ENCODE peak calls at places on chromosomes 12 and 14, in nine cellular contexts. One of them, this sample, is unnamed.

GRCh38 chr12:62632521-62632920 is 165.9 kb downstream of the MON2 start:
- DNase-seq in H1: peak
- DNase-seq in stomach: no peak
- DNase-seq in ovary: peak
- DNase-seq in HepG2: peak
- DNase-seq in A549: no peak
- DNase-seq in suprapubic skin: peak
- DNase-seq in tibial nerve: peak
- DNase-seq in sigmoid colon: peak
- DNase-seq in this sample: peak

GRCh38 chr12:43069768-43070221 is 480.2 kb upstream of the PRICKLE1 start:
- DNase-seq in sigmoid colon: peak
- DNase-seq in suprapubic skin: peak
- DNase-seq in tibial nerve: peak
- DNase-seq in HepG2: no peak
- DNase-seq in ovary: peak
- DNase-seq in A549: no peak
- DNase-seq in H1: no peak
- DNase-seq in stomach: no peak
- DNase-seq in this sample: no peak

GRCh38 chr14:82872494-82872893 is 1338.8 kb upstream of the SEL1L start:
- DNase-seq in stomach: no peak
- DNase-seq in H1: peak
- DNase-seq in A549: peak
- DNase-seq in tibial nerve: no peak
- DNase-seq in sigmoid colon: no peak
- DNase-seq in suprapubic skin: no peak
- DNase-seq in ovary: no peak
- DNase-seq in HepG2: no peak
- DNase-seq in this sample: no peak

GRCh38 chr14:35368583-35368982 is 36.0 kb downstream of the NFKBIA start:
- DNase-seq in suprapubic skin: no peak
- DNase-seq in ovary: no peak
- DNase-seq in stomach: no peak
- DNase-seq in A549: no peak
- DNase-seq in H1: no peak
- DNase-seq in tibial nerve: no peak
- DNase-seq in HepG2: no peak
- DNase-seq in sigmoid colon: no peak
- DNase-seq in this sample: no peak

GRCh38 chr12:64840949-64841717 is 16.7 kb downstream of the TBC1D30 start:
- DNase-seq in sigmoid colon: no peak
- DNase-seq in stomach: no peak
- DNase-seq in tibial nerve: no peak
- DNase-seq in ovary: no peak
- DNase-seq in A549: no peak
- DNase-seq in suprapubic skin: no peak
- DNase-seq in HepG2: no peak
- DNase-seq in H1: no peak
- DNase-seq in this sample: peak

GRCh38 chr12:106139422-106140141 is 828 bp upstream of the NUAK1 start:
- DNase-seq in stomach: peak
- DNase-seq in sigmoid colon: peak
- DNase-seq in suprapubic skin: peak
- DNase-seq in HepG2: peak
- DNase-seq in H1: peak
- DNase-seq in ovary: peak
- DNase-seq in tibial nerve: peak
- DNase-seq in A549: peak
- DNase-seq in this sample: peak

GRCh38 chr12:100699209-100699608 is 95.4 kb upstream of the ANO4 start:
- DNase-seq in HepG2: no peak
- DNase-seq in suprapubic skin: no peak
- DNase-seq in A549: no peak
- DNase-seq in H1: no peak
- DNase-seq in stomach: no peak
- DNase-seq in ovary: no peak
- DNase-seq in tibial nerve: no peak
- DNase-seq in sigmoid colon: no peak
- DNase-seq in this sample: no peak

GRCh38 chr12:53533476-53533875 is 26.2 kb upstream of the NPFF start:
- DNase-seq in stomach: no peak
- DNase-seq in HepG2: no peak
- DNase-seq in sigmoid colon: no peak
- DNase-seq in suprapubic skin: no peak
- DNase-seq in A549: no peak
- DNase-seq in ovary: no peak
- DNase-seq in H1: no peak
- DNase-seq in tibial nerve: no peak
- DNase-seq in this sample: no peak

GRCh38 chr14:62670526-62670925 is 374.7 kb downstream of the KCNH5 start:
- DNase-seq in HepG2: no peak
- DNase-seq in suprapubic skin: no peak
- DNase-seq in A549: no peak
- DNase-seq in ovary: no peak
- DNase-seq in H1: no peak
- DNase-seq in sigmoid colon: no peak
- DNase-seq in tibial nerve: no peak
- DNase-seq in stomach: no peak
- DNase-seq in this sample: no peak

GRCh38 chr12:8676651-8677050 is 14.0 kb upstream of the MFAP5 start:
- DNase-seq in tibial nerve: no peak
- DNase-seq in ovary: no peak
- DNase-seq in H1: no peak
- DNase-seq in sigmoid colon: no peak
- DNase-seq in HepG2: no peak
- DNase-seq in suprapubic skin: no peak
- DNase-seq in stomach: no peak
- DNase-seq in A549: no peak
- DNase-seq in this sample: no peak

GRCh38 chr12:64824500-64825142 is at the start of gene TBC1D30:
- DNase-seq in sigmoid colon: no peak
- DNase-seq in tibial nerve: no peak
- DNase-seq in HepG2: no peak
- DNase-seq in suprapubic skin: no peak
- DNase-seq in H1: peak
- DNase-seq in ovary: peak
- DNase-seq in stomach: no peak
- DNase-seq in A549: no peak
- DNase-seq in this sample: no peak

GRCh38 chr14:102375126-102375525 is 12.4 kb downstream of the TECPR2 start:
- DNase-seq in stomach: no peak
- DNase-seq in suprapubic skin: no peak
- DNase-seq in HepG2: no peak
- DNase-seq in tibial nerve: no peak
- DNase-seq in A549: no peak
- DNase-seq in ovary: no peak
- DNase-seq in sigmoid colon: no peak
- DNase-seq in H1: no peak
- DNase-seq in this sample: no peak

GRCh38 chr14:79369359-79370332 is 841.7 kb downstream of the DIO2 start:
- DNase-seq in HepG2: no peak
- DNase-seq in A549: peak
- DNase-seq in H1: no peak
- DNase-seq in ovary: no peak
- DNase-seq in tibial nerve: no peak
- DNase-seq in sigmoid colon: peak
- DNase-seq in suprapubic skin: no peak
- DNase-seq in stomach: no peak
- DNase-seq in this sample: no peak

GRCh38 chr14:55701638-55702037 is 121.6 kb downstream of the KTN1 start:
- DNase-seq in suprapubic skin: no peak
- DNase-seq in H1: no peak
- DNase-seq in HepG2: no peak
- DNase-seq in tibial nerve: no peak
- DNase-seq in A549: peak
- DNase-seq in stomach: no peak
- DNase-seq in sigmoid colon: no peak
- DNase-seq in ovary: no peak
- DNase-seq in this sample: no peak

GRCh38 chr14:94322648-94323570 is at the start of gene SERPINA6:
- DNase-seq in stomach: no peak
- DNase-seq in sigmoid colon: no peak
- DNase-seq in ovary: no peak
- DNase-seq in HepG2: peak
- DNase-seq in H1: no peak
- DNase-seq in A549: no peak
- DNase-seq in suprapubic skin: no peak
- DNase-seq in tibial nerve: no peak
- DNase-seq in this sample: no peak

GRCh38 chr14:72904840-72905561 is 11.1 kb upstream of the DPF3 start:
- DNase-seq in sigmoid colon: peak
- DNase-seq in HepG2: peak
- DNase-seq in tibial nerve: peak
- DNase-seq in H1: peak
- DNase-seq in ovary: peak
- DNase-seq in A549: peak
- DNase-seq in suprapubic skin: peak
- DNase-seq in stomach: peak
- DNase-seq in this sample: peak

GRCh38 chr12:50545783-50546182 is 41.0 kb downstream of the DIP2B start:
- DNase-seq in sigmoid colon: no peak
- DNase-seq in HepG2: no peak
- DNase-seq in stomach: no peak
- DNase-seq in ovary: no peak
- DNase-seq in A549: no peak
- DNase-seq in tibial nerve: no peak
- DNase-seq in suprapubic skin: no peak
- DNase-seq in H1: no peak
- DNase-seq in this sample: peak
- TF ChIP-seq EP300 in sigmoid colon: no peak
- TF ChIP-seq EP300 in HepG2: no peak
- TF ChIP-seq EP300 in stomach: no peak
- TF ChIP-seq EP300 in ovary: no peak
- TF ChIP-seq EP300 in A549: no peak
- TF ChIP-seq EP300 in tibial nerve: no peak
- TF ChIP-seq EP300 in suprapubic skin: no peak
- TF ChIP-seq EP300 in H1: no peak
- TF ChIP-seq EP300 in this sample: no peak

GRCh38 chr12:129063600-129063999 is 210.3 kb downstream of the GLT1D1 start:
- DNase-seq in tibial nerve: no peak
- DNase-seq in HepG2: no peak
- DNase-seq in H1: no peak
- DNase-seq in A549: no peak
- DNase-seq in stomach: no peak
- DNase-seq in sigmoid colon: no peak
- DNase-seq in ovary: no peak
- DNase-seq in suprapubic skin: no peak
- DNase-seq in this sample: no peak
- TF ChIP-seq EP300 in tibial nerve: no peak
- TF ChIP-seq EP300 in HepG2: no peak
- TF ChIP-seq EP300 in H1: no peak
- TF ChIP-seq EP300 in A549: no peak
- TF ChIP-seq EP300 in stomach: no peak
- TF ChIP-seq EP300 in sigmoid colon: no peak
- TF ChIP-seq EP300 in ovary: no peak
- TF ChIP-seq EP300 in suprapubic skin: no peak
- TF ChIP-seq EP300 in this sample: no peak

GRCh38 chr14:77251870-77252269 is 19.1 kb downstream of the NGB start:
- DNase-seq in tibial nerve: no peak
- DNase-seq in ovary: no peak
- DNase-seq in H1: no peak
- DNase-seq in sigmoid colon: no peak
- DNase-seq in HepG2: no peak
- DNase-seq in A549: no peak
- DNase-seq in suprapubic skin: no peak
- DNase-seq in stomach: no peak
- DNase-seq in this sample: no peak
- TF ChIP-seq EP300 in tibial nerve: no peak
- TF ChIP-seq EP300 in ovary: no peak
- TF ChIP-seq EP300 in H1: no peak
- TF ChIP-seq EP300 in sigmoid colon: no peak
- TF ChIP-seq EP300 in HepG2: no peak
- TF ChIP-seq EP300 in A549: no peak
- TF ChIP-seq EP300 in suprapubic skin: no peak
- TF ChIP-seq EP300 in stomach: no peak
- TF ChIP-seq EP300 in this sample: no peak

GRCh38 chr14:89701079-89702043 is 253.2 kb downstream of the EFCAB11 start:
- DNase-seq in sigmoid colon: peak
- DNase-seq in suprapubic skin: peak
- DNase-seq in HepG2: peak
- DNase-seq in ovary: peak
- DNase-seq in stomach: peak
- DNase-seq in A549: peak
- DNase-seq in tibial nerve: peak
- DNase-seq in H1: peak
- DNase-seq in this sample: peak

GRCh38 chr14:89699076-89699475 is 255.5 kb downstream of the EFCAB11 start:
- DNase-seq in tibial nerve: no peak
- DNase-seq in stomach: no peak
- DNase-seq in sigmoid colon: no peak
- DNase-seq in A549: no peak
- DNase-seq in ovary: no peak
- DNase-seq in H1: no peak
- DNase-seq in suprapubic skin: no peak
- DNase-seq in HepG2: no peak
- DNase-seq in this sample: no peak

GRCh38 chr14:89697281-89698060 is 257.1 kb downstream of the EFCAB11 start:
- DNase-seq in H1: no peak
- DNase-seq in A549: peak
- DNase-seq in sigmoid colon: no peak
- DNase-seq in ovary: no peak
- DNase-seq in stomach: no peak
- DNase-seq in tibial nerve: no peak
- DNase-seq in HepG2: no peak
- DNase-seq in suprapubic skin: no peak
- DNase-seq in this sample: no peak

GRCh38 chr14:89707086-89707485 is 247.4 kb downstream of the EFCAB11 start:
- DNase-seq in H1: no peak
- DNase-seq in ovary: no peak
- DNase-seq in tibial nerve: no peak
- DNase-seq in A549: no peak
- DNase-seq in stomach: no peak
- DNase-seq in suprapubic skin: no peak
- DNase-seq in sigmoid colon: no peak
- DNase-seq in HepG2: no peak
- DNase-seq in this sample: no peak

DNA sequence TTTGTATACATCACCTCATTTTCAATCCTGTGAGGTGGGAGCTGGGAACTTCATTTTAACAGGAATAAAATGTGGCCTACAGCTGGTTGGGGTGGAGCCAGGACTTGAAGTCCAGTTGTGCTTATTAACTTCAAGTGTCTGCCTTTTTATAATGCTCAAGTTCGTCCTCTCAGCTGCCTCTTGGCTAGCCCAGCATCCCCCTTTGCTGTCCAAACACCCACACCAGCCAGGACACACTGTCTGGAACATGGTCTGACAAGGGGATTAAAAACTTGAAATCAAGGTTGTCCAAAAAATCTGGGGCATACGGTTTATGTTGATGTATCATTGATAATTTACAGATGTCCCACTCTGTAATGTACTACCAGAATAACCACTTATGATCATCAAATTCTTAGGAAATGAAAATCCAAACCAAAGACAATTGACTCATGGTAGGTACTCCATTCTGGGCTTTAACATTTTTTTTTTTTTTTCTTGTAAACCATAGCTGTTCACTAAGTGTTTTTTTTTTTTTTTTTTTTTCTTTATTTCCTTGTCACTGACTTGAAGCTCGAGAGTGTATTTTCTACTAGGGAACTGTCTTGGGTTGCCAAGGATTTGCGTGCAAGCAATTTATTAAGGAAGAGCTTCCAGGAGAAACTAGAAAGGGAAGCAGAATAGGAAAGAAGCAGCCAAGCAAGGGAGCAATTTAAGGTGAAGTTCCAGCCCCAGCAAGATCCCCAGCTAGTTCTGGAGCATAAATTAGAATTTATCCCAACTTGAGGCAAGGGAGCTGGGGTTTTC is 252.2 kb downstream of the EFCAB11 start:
- DNase-seq in stomach: no peak
- DNase-seq in H1: no peak
- DNase-seq in suprapubic skin: peak
- DNase-seq in HepG2: no peak
- DNase-seq in tibial nerve: peak
- DNase-seq in ovary: peak
- DNase-seq in sigmoid colon: peak
- DNase-seq in A549: no peak
- DNase-seq in this sample: peak
- TF ChIP-seq EP300 in stomach: no peak
- TF ChIP-seq EP300 in H1: no peak
- TF ChIP-seq EP300 in suprapubic skin: no peak
- TF ChIP-seq EP300 in HepG2: no peak
- TF ChIP-seq EP300 in tibial nerve: no peak
- TF ChIP-seq EP300 in ovary: no peak
- TF ChIP-seq EP300 in sigmoid colon: no peak
- TF ChIP-seq EP300 in A549: no peak
- TF ChIP-seq EP300 in this sample: no peak

This sample was measured in transverse colon.